ENCODE peak calls at places on chromosomes 16 and 17, in nine cellular contexts. One of them, this sample, is unnamed.

GRCh38 chr17:78675316-78675616 is 98.1 kb upstream of the DNAH17 start:
- DNase-seq in NCI-H460: no peak
- DNase-seq in posterior cingulate gyrus: no peak
- DNase-seq in EL: no peak
- DNase-seq in activated naive CD8-positive, alpha-beta T cell treated with anti-CD3 and anti-CD28 coated beads, Interleukin-2, amount 50 U/mL, for 16 hours: no peak
- DNase-seq in COR-L47: no peak
- DNase-seq in NCI-H1048: no peak
- DNase-seq in C1 segment of cervical spinal cord: no peak
- DNase-seq in T-cell: no peak
- DNase-seq in this sample: no peak

GRCh38 chr17:6941989-6942388 is 53.9 kb upstream of the ALOX12 start:
- DNase-seq in T-cell: no peak
- DNase-seq in EL: no peak
- DNase-seq in NCI-H460: no peak
- DNase-seq in C1 segment of cervical spinal cord: no peak
- DNase-seq in COR-L47: no peak
- DNase-seq in NCI-H1048: no peak
- DNase-seq in activated naive CD8-positive, alpha-beta T cell treated with anti-CD3 and anti-CD28 coated beads, Interleukin-2, amount 50 U/mL, for 16 hours: no peak
- DNase-seq in posterior cingulate gyrus: no peak
- DNase-seq in this sample: no peak

GRCh38 chr17:48037036-48037881 is at the start of gene COPZ2:
- DNase-seq in NCI-H460: peak; percentile 43
- DNase-seq in activated naive CD8-positive, alpha-beta T cell treated with anti-CD3 and anti-CD28 coated beads, Interleukin-2, amount 50 U/mL, for 16 hours: no peak
- DNase-seq in posterior cingulate gyrus: no peak
- DNase-seq in NCI-H1048: no peak
- DNase-seq in EL: peak; percentile 67
- DNase-seq in C1 segment of cervical spinal cord: no peak
- DNase-seq in COR-L47: no peak
- DNase-seq in T-cell: peak; percentile 46
- DNase-seq in this sample: no peak

GRCh38 chr17:45782889-45783592 is 1.1 kb upstream of the CRHR1 start:
- DNase-seq in NCI-H1048: no peak
- DNase-seq in COR-L47: no peak
- DNase-seq in C1 segment of cervical spinal cord: peak; percentile 10
- DNase-seq in NCI-H460: peak; percentile 25
- DNase-seq in EL: no peak
- DNase-seq in activated naive CD8-positive, alpha-beta T cell treated with anti-CD3 and anti-CD28 coated beads, Interleukin-2, amount 50 U/mL, for 16 hours: no peak
- DNase-seq in T-cell: no peak
- DNase-seq in posterior cingulate gyrus: peak; percentile 52
- DNase-seq in this sample: no peak

GRCh38 chr17:82658796-82659452 is 10.7 kb upstream of the WDR45B start:
- DNase-seq in COR-L47: no peak
- DNase-seq in C1 segment of cervical spinal cord: no peak
- DNase-seq in EL: no peak
- DNase-seq in posterior cingulate gyrus: no peak
- DNase-seq in NCI-H460: no peak
- DNase-seq in NCI-H1048: no peak
- DNase-seq in T-cell: no peak
- DNase-seq in activated naive CD8-positive, alpha-beta T cell treated with anti-CD3 and anti-CD28 coated beads, Interleukin-2, amount 50 U/mL, for 16 hours: no peak
- DNase-seq in this sample: no peak

GRCh38 chr17:55717898-55718735 is 4.5 kb downstream of the TMEM100 start:
- DNase-seq in COR-L47: peak; percentile 61
- DNase-seq in NCI-H460: peak; percentile 81
- DNase-seq in T-cell: peak; percentile 21
- DNase-seq in activated naive CD8-positive, alpha-beta T cell treated with anti-CD3 and anti-CD28 coated beads, Interleukin-2, amount 50 U/mL, for 16 hours: peak; percentile 27
- DNase-seq in C1 segment of cervical spinal cord: peak; percentile 9
- DNase-seq in NCI-H1048: no peak
- DNase-seq in posterior cingulate gyrus: peak; percentile 35
- DNase-seq in EL: peak; percentile 65
- DNase-seq in this sample: peak; percentile 51

GRCh38 chr16:66306366-66307150 is 59.9 kb upstream of the CDH5 start:
- DNase-seq in activated naive CD8-positive, alpha-beta T cell treated with anti-CD3 and anti-CD28 coated beads, Interleukin-2, amount 50 U/mL, for 16 hours: no peak
- DNase-seq in NCI-H1048: no peak
- DNase-seq in COR-L47: no peak
- DNase-seq in EL: no peak
- DNase-seq in NCI-H460: no peak
- DNase-seq in posterior cingulate gyrus: no peak
- DNase-seq in T-cell: no peak
- DNase-seq in C1 segment of cervical spinal cord: no peak
- DNase-seq in this sample: no peak

GRCh38 chr17:61247438-61247837 is 152.2 kb upstream of the TBX2 start:
- DNase-seq in T-cell: no peak
- DNase-seq in C1 segment of cervical spinal cord: no peak
- DNase-seq in NCI-H460: no peak
- DNase-seq in NCI-H1048: no peak
- DNase-seq in activated naive CD8-positive, alpha-beta T cell treated with anti-CD3 and anti-CD28 coated beads, Interleukin-2, amount 50 U/mL, for 16 hours: no peak
- DNase-seq in COR-L47: no peak
- DNase-seq in posterior cingulate gyrus: no peak
- DNase-seq in EL: peak; percentile 55
- DNase-seq in this sample: peak; percentile 50

GRCh38 chr16:85936761-85937343 is 37.9 kb downstream of the IRF8 start:
- DNase-seq in NCI-H1048: no peak
- DNase-seq in posterior cingulate gyrus: no peak
- DNase-seq in COR-L47: no peak
- DNase-seq in activated naive CD8-positive, alpha-beta T cell treated with anti-CD3 and anti-CD28 coated beads, Interleukin-2, amount 50 U/mL, for 16 hours: no peak
- DNase-seq in C1 segment of cervical spinal cord: no peak
- DNase-seq in T-cell: no peak
- DNase-seq in EL: no peak
- DNase-seq in NCI-H460: no peak
- DNase-seq in this sample: no peak

GRCh38 chr17:81329279-81329926 is 34.3 kb upstream of the SLC38A10 start:
- DNase-seq in C1 segment of cervical spinal cord: no peak
- DNase-seq in posterior cingulate gyrus: no peak
- DNase-seq in activated naive CD8-positive, alpha-beta T cell treated with anti-CD3 and anti-CD28 coated beads, Interleukin-2, amount 50 U/mL, for 16 hours: no peak
- DNase-seq in NCI-H1048: no peak
- DNase-seq in T-cell: no peak
- DNase-seq in COR-L47: no peak
- DNase-seq in EL: peak; percentile 96
- DNase-seq in NCI-H460: peak; percentile 77
- DNase-seq in this sample: peak; percentile 93

GRCh38 chr16:50270510-50271147 is 4.3 kb downstream of the ADCY7 start:
- DNase-seq in C1 segment of cervical spinal cord: no peak
- DNase-seq in EL: no peak
- DNase-seq in COR-L47: no peak
- DNase-seq in NCI-H460: no peak
- DNase-seq in activated naive CD8-positive, alpha-beta T cell treated with anti-CD3 and anti-CD28 coated beads, Interleukin-2, amount 50 U/mL, for 16 hours: no peak
- DNase-seq in posterior cingulate gyrus: no peak
- DNase-seq in T-cell: no peak
- DNase-seq in NCI-H1048: no peak
- DNase-seq in this sample: no peak

GRCh38 chr17:73430848-73431247 is 119.0 kb upstream of the CDC42EP4 start:
- DNase-seq in activated naive CD8-positive, alpha-beta T cell treated with anti-CD3 and anti-CD28 coated beads, Interleukin-2, amount 50 U/mL, for 16 hours: no peak
- DNase-seq in posterior cingulate gyrus: no peak
- DNase-seq in NCI-H1048: no peak
- DNase-seq in COR-L47: peak; percentile 76
- DNase-seq in NCI-H460: no peak
- DNase-seq in T-cell: no peak
- DNase-seq in C1 segment of cervical spinal cord: no peak
- DNase-seq in EL: no peak
- DNase-seq in this sample: no peak

GRCh38 chr16:87691686-87692079 is 74.1 kb downstream of the KLHDC4 start:
- DNase-seq in C1 segment of cervical spinal cord: no peak
- DNase-seq in T-cell: no peak
- DNase-seq in COR-L47: no peak
- DNase-seq in posterior cingulate gyrus: no peak
- DNase-seq in NCI-H460: no peak
- DNase-seq in activated naive CD8-positive, alpha-beta T cell treated with anti-CD3 and anti-CD28 coated beads, Interleukin-2, amount 50 U/mL, for 16 hours: no peak
- DNase-seq in NCI-H1048: no peak
- DNase-seq in EL: no peak
- DNase-seq in this sample: no peak

GRCh38 chr17:72297326-72298115 is 176.7 kb downstream of the SOX9 start:
- DNase-seq in NCI-H1048: no peak
- DNase-seq in COR-L47: no peak
- DNase-seq in C1 segment of cervical spinal cord: no peak
- DNase-seq in activated naive CD8-positive, alpha-beta T cell treated with anti-CD3 and anti-CD28 coated beads, Interleukin-2, amount 50 U/mL, for 16 hours: no peak
- DNase-seq in posterior cingulate gyrus: no peak
- DNase-seq in T-cell: no peak
- DNase-seq in EL: peak; percentile 59
- DNase-seq in NCI-H460: peak; percentile 33
- DNase-seq in this sample: no peak

GRCh38 chr16:79723583-79724168 is 123.1 kb upstream of the MAF start:
- DNase-seq in NCI-H460: no peak
- DNase-seq in T-cell: no peak
- DNase-seq in EL: no peak
- DNase-seq in posterior cingulate gyrus: no peak
- DNase-seq in COR-L47: no peak
- DNase-seq in C1 segment of cervical spinal cord: no peak
- DNase-seq in NCI-H1048: no peak
- DNase-seq in activated naive CD8-positive, alpha-beta T cell treated with anti-CD3 and anti-CD28 coated beads, Interleukin-2, amount 50 U/mL, for 16 hours: no peak
- DNase-seq in this sample: no peak

GRCh38 chr16:80023865-80024264 is 423.3 kb upstream of the MAF start:
- DNase-seq in NCI-H460: no peak
- DNase-seq in NCI-H1048: no peak
- DNase-seq in activated naive CD8-positive, alpha-beta T cell treated with anti-CD3 and anti-CD28 coated beads, Interleukin-2, amount 50 U/mL, for 16 hours: no peak
- DNase-seq in posterior cingulate gyrus: no peak
- DNase-seq in C1 segment of cervical spinal cord: no peak
- DNase-seq in EL: peak; percentile 39
- DNase-seq in COR-L47: no peak
- DNase-seq in T-cell: no peak
- DNase-seq in this sample: no peak

GRCh38 chr16:63050391-63050790 is 1014.2 kb upstream of the CDH8 start:
- DNase-seq in EL: no peak
- DNase-seq in T-cell: no peak
- DNase-seq in posterior cingulate gyrus: no peak
- DNase-seq in COR-L47: no peak
- DNase-seq in C1 segment of cervical spinal cord: no peak
- DNase-seq in NCI-H1048: no peak
- DNase-seq in NCI-H460: no peak
- DNase-seq in activated naive CD8-positive, alpha-beta T cell treated with anti-CD3 and anti-CD28 coated beads, Interleukin-2, amount 50 U/mL, for 16 hours: no peak
- DNase-seq in this sample: no peak

GRCh38 chr17:20230924-20231323 is 221.8 kb downstream of the SPECC1 start:
- DNase-seq in COR-L47: no peak
- DNase-seq in activated naive CD8-positive, alpha-beta T cell treated with anti-CD3 and anti-CD28 coated beads, Interleukin-2, amount 50 U/mL, for 16 hours: no peak
- DNase-seq in NCI-H460: no peak
- DNase-seq in C1 segment of cervical spinal cord: no peak
- DNase-seq in EL: no peak
- DNase-seq in T-cell: no peak
- DNase-seq in NCI-H1048: no peak
- DNase-seq in posterior cingulate gyrus: no peak
- DNase-seq in this sample: no peak

GRCh38 chr16:85554114-85554790 is 58.9 kb upstream of the GSE1 start:
- DNase-seq in C1 segment of cervical spinal cord: peak; percentile 47
- DNase-seq in NCI-H460: peak; percentile 44
- DNase-seq in NCI-H1048: no peak
- DNase-seq in T-cell: peak; percentile 41
- DNase-seq in COR-L47: peak; percentile 61
- DNase-seq in activated naive CD8-positive, alpha-beta T cell treated with anti-CD3 and anti-CD28 coated beads, Interleukin-2, amount 50 U/mL, for 16 hours: no peak
- DNase-seq in posterior cingulate gyrus: no peak
- DNase-seq in EL: peak; percentile 92
- DNase-seq in this sample: peak; percentile 64

GRCh38 chr16:66081967-66082366 is 284.5 kb upstream of the CDH5 start:
- DNase-seq in EL: peak; percentile 59
- DNase-seq in T-cell: no peak
- DNase-seq in activated naive CD8-positive, alpha-beta T cell treated with anti-CD3 and anti-CD28 coated beads, Interleukin-2, amount 50 U/mL, for 16 hours: no peak
- DNase-seq in NCI-H1048: no peak
- DNase-seq in C1 segment of cervical spinal cord: no peak
- DNase-seq in COR-L47: no peak
- DNase-seq in posterior cingulate gyrus: no peak
- DNase-seq in NCI-H460: peak; percentile 55
- DNase-seq in this sample: peak; percentile 46

GRCh38 chr17:82332669-82333278 is 792 bp downstream of the SECTM1 start:
- DNase-seq in NCI-H1048: no peak
- DNase-seq in T-cell: no peak
- DNase-seq in EL: peak; percentile 57
- DNase-seq in posterior cingulate gyrus: no peak
- DNase-seq in C1 segment of cervical spinal cord: peak; percentile 25
- DNase-seq in NCI-H460: no peak
- DNase-seq in COR-L47: no peak
- DNase-seq in activated naive CD8-positive, alpha-beta T cell treated with anti-CD3 and anti-CD28 coated beads, Interleukin-2, amount 50 U/mL, for 16 hours: no peak
- DNase-seq in this sample: peak; percentile 42

This sample was measured in LoVo.